ENCODE peak calls at places on chromosomes 1 and 21, in seven cellular contexts. G, E, O, L, B, S and A are unnamed samples.

GRCh38 chr21:20329636-20330035 is 668.6 kb upstream of the NCAM2 start:
- DNase-seq in G (no peak), E (no peak), O (no peak), L (no peak), B (no peak), S (no peak), A (no peak)

GRCh38 chr1:230090194-230090711 is 23.2 kb downstream of the GALNT2 start:
- DNase-seq in G (no peak), E (no peak), O (peak), L (no peak), B (no peak), S (no peak), A (no peak)

GRCh38 chr1:154524881-154525280 is 22.7 kb upstream of the SHE start:
- DNase-seq in G (no peak), E (no peak), O (no peak), L (no peak), B (no peak), S (no peak), A (no peak)

GRCh38 chr1:156901966-156902922 is 8.7 kb downstream of the PEAR1 start:
- DNase-seq in G (no peak), E (no peak), O (no peak), L (no peak), B (no peak), S (no peak), A (no peak)

GRCh38 chr1:19463204-19463803 is 22.0 kb downstream of the CAPZB start:
- DNase-seq in G (no peak), E (no peak), O (no peak), L (no peak), B (no peak), S (no peak), A (no peak)

GRCh38 chr1:107622975-107623374 is 342.0 kb downstream of the VAV3 start:
- DNase-seq in G (no peak), E (no peak), O (no peak), L (no peak), B (no peak), S (no peak), A (no peak)

GRCh38 chr1:161402446-161402845 is 34.8 kb upstream of the CFAP126 start:
- DNase-seq in G (no peak), E (no peak), O (no peak), L (no peak), B (no peak), S (no peak), A (no peak)

GRCh38 chr1:111833334-111833733 is 77.6 kb downstream of the DDX20 start:
- DNase-seq in G (no peak), E (peak), O (peak), L (peak), B (no peak), S (peak), A (no peak)

GRCh38 chr1:23664837-23665795 is 26.5 kb upstream of the RPL11 start:
- DNase-seq in G (no peak), E (peak), O (no peak), L (peak), B (no peak), S (peak), A (no peak)

GRCh38 chr1:193589597-193590040 is 403.2 kb upstream of the B3GALT2 start:
- DNase-seq in G (no peak), E (no peak), O (peak), L (no peak), B (peak), S (no peak), A (no peak)

GRCh38 chr1:174052621-174053020 is 30.5 kb upstream of the RC3H1 start:
- DNase-seq in G (no peak), E (no peak), O (no peak), L (no peak), B (no peak), S (no peak), A (no peak)

GRCh38 chr1:87325982-87326738 is 2.5 kb upstream of the LMO4 start:
- DNase-seq in G (peak), E (peak), O (peak), L (peak), B (no peak), S (peak), A (peak)

GRCh38 chr1:201192478-201192804 is 1.8 kb downstream of the IGFN1 start:
- DNase-seq in G (no peak), E (no peak), O (no peak), L (no peak), B (no peak), S (no peak), A (no peak)

GRCh38 chr1:40385437-40386310 is 12.1 kb downstream of the SMAP2 start:
- DNase-seq in G (no peak), E (no peak), O (no peak), L (no peak), B (no peak), S (no peak), A (no peak)

GRCh38 chr1:166127003-166127402 is 39.8 kb downstream of the FAM78B start:
- DNase-seq in G (no peak), E (no peak), O (no peak), L (no peak), B (no peak), S (no peak), A (no peak)

GRCh38 chr1:116486424-116486823 is 84.4 kb downstream of the CD58 start:
- DNase-seq in G (no peak), E (no peak), O (peak), L (no peak), B (no peak), S (no peak), A (no peak)

GRCh38 chr1:181131255-181131901 is 42.9 kb downstream of the IER5 start:
- DNase-seq in G (no peak), E (no peak), O (no peak), L (no peak), B (no peak), S (no peak), A (no peak)

GRCh38 chr1:16607433-16607851 is 5.9 kb downstream of the NBPF1 start:
- DNase-seq in G (no peak), E (no peak), O (no peak), L (peak), B (no peak), S (no peak), A (no peak)

GRCh38 chr1:150473659-150474058 is 13.6 kb upstream of the TARS2 start:
- DNase-seq in G (no peak), E (no peak), O (no peak), L (no peak), B (peak), S (no peak), A (no peak)

GRCh38 chr1:17877896-17878295 is 122.8 kb downstream of the ACTL8 start:
- DNase-seq in G (no peak), E (no peak), O (no peak), L (no peak), B (no peak), S (no peak), A (no peak)

GRCh38 chr1:113530021-113530420 is 139.7 kb downstream of the MAGI3 start:
- DNase-seq in G (no peak), E (no peak), O (no peak), L (no peak), B (no peak), S (no peak), A (no peak)

GRCh38 chr1:243254233-243254926 is 701 bp downstream of the CEP170 start:
- DNase-seq in G (peak), E (peak), O (peak), L (peak), B (peak), S (peak), A (peak)

GRCh38 chr1:242890211-242890741 is 364.8 kb downstream of the CEP170 start:
- DNase-seq in G (peak), E (peak), O (no peak), L (peak), B (peak), S (peak), A (peak)

GRCh38 chr1:224911217-224911616 is 18.3 kb upstream of the DNAH14 start:
- DNase-seq in G (no peak), E (no peak), O (no peak), L (no peak), B (no peak), S (no peak), A (no peak)

GRCh38 chr1:36118396-36118795 is 6.6 kb downstream of the COL8A2 start:
- DNase-seq in G (no peak), E (no peak), O (no peak), L (no peak), B (no peak), S (no peak), A (no peak)

GRCh38 chr1:68438310-68438709 is 11.4 kb downstream of the RPE65 start:
- DNase-seq in G (no peak), E (no peak), O (no peak), L (no peak), B (no peak), S (no peak), A (no peak)

GRCh38 chr1:5598824-5599395 is 393.3 kb downstream of the NPHP4 start:
- DNase-seq in G (no peak), E (no peak), O (no peak), L (no peak), B (no peak), S (no peak), A (no peak)

GRCh38 chr1:3611170-3612019 is at the start of gene MEGF6:
- DNase-seq in G (peak), E (peak), O (peak), L (peak), B (peak), S (peak), A (peak)

GRCh38 chr1:146007048-146007784 is 10.8 kb upstream of the TXNIP start:
- DNase-seq in G (peak), E (peak), O (peak), L (peak), B (no peak), S (peak), A (peak)

GRCh38 chr1:1063945-1064831 is 9.9 kb downstream of the RNF223 start:
- DNase-seq in G (peak), E (peak), O (peak), L (peak), B (peak), S (peak), A (peak)

GRCh38 chr1:220044683-220045355 is 1.5 kb downstream of the EPRS1 start:
- DNase-seq in G (no peak), E (no peak), O (no peak), L (no peak), B (no peak), S (no peak), A (no peak)

GRCh38 chr1:229857585-229857984 is 209.5 kb upstream of the GALNT2 start:
- DNase-seq in G (no peak), E (no peak), O (no peak), L (no peak), B (no peak), S (no peak), A (no peak)

GRCh38 chr1:195113471-195113870 is 1494.8 kb downstream of the KCNT2 start:
- DNase-seq in G (no peak), E (no peak), O (no peak), L (no peak), B (no peak), S (no peak), A (no peak)

GRCh38 chr1:51768971-51769601 is 109.4 kb downstream of the NRDC start:
- DNase-seq in G (no peak), E (peak), O (peak), L (peak), B (no peak), S (no peak), A (peak)

GRCh38 chr1:167126317-167126716 is 32.4 kb downstream of the STYXL2 start:
- DNase-seq in G (no peak), E (no peak), O (no peak), L (no peak), B (no peak), S (no peak), A (no peak)

GRCh38 chr1:3924871-3925655 is 25.0 kb upstream of the C1orf174 start:
- DNase-seq in G (no peak), E (no peak), O (peak), L (no peak), B (no peak), S (no peak), A (no peak)

GRCh38 chr1:181128592-181129497 is 40.3 kb downstream of the IER5 start:
- DNase-seq in G (no peak), E (no peak), O (no peak), L (peak), B (no peak), S (no peak), A (no peak)

GRCh38 chr1:177913762-177914540 is 55.9 kb downstream of the SEC16B start:
- DNase-seq in G (no peak), E (peak), O (peak), L (peak), B (no peak), S (peak), A (peak)

DNA sequence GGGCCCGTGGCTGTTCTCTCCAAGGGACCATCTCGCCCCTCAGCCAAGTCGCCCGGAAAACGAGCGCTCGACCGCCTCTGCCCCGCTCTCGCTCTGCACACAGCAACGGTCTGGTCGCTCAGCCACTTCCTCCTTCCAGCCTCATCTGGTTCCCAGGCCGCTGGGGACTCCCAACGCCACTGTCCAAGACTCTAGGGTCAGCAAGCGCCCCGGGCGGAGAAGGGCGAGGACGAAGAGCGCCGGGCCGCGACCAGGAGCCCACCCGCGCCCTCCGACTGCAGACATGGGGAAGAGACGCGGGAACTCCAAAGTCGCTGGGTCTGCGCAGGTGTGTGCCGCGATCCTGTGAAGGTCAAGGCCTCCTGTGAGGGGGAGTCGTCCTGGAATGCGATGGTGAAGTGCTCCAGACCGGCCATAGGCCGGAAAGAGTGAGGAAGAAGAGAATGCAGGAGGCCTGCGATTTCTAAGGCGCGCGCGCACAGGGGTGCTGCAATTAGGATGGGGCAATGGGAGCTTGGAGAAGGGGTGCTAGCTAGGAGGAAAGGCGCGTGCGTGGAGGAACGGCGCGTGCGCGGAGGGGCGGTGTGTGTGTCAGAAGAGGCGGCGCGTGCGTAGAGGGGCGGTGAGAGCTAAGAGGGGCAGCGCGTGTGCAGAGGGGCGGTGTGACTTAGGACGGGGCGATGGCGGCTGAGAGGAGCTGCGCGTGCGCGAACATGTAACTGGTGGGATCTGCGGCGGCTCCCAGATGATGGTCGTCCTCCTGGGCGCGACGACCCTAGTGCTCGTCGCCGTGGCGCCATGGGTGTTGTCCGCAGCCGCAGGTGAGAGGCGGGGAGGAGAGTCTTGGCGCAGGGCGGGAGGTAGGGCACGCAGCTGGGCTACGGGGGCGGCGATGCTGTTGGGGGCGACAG is at the start of gene IFNAR1:
- DNase-seq in G (peak), E (peak), O (peak), L (peak), B (peak), S (peak), A (peak)
- TF ChIP-seq CTCF in G (no peak), E (no peak), O (no peak), L (no peak), B (no peak), S (no peak), A (no peak)

GRCh38 chr1:205668951-205669340 is 11.4 kb downstream of the SLC45A3 start:
- DNase-seq in G (no peak), E (no peak), O (no peak), L (peak), B (no peak), S (no peak), A (no peak)
- TF ChIP-seq CTCF in G (no peak), E (no peak), O (no peak), L (no peak), B (no peak), S (no peak), A (no peak)

GRCh38 chr1:37765937-37766664 is 1.2 kb upstream of the EPHA10 start:
- DNase-seq in G (no peak), E (no peak), O (no peak), L (peak), B (no peak), S (no peak), A (peak)
- TF ChIP-seq CTCF in G (no peak), E (no peak), O (no peak), L (peak), B (no peak), S (no peak), A (peak)

GRCh38 chr1:81305997-81306452 is 494.7 kb upstream of the ADGRL2 start:
- DNase-seq in G (no peak), E (peak), O (no peak), L (peak), B (no peak), S (no peak), A (peak)
- TF ChIP-seq CTCF in G (peak), E (peak), O (no peak), L (peak), B (peak), S (no peak), A (no peak)

DNA sequence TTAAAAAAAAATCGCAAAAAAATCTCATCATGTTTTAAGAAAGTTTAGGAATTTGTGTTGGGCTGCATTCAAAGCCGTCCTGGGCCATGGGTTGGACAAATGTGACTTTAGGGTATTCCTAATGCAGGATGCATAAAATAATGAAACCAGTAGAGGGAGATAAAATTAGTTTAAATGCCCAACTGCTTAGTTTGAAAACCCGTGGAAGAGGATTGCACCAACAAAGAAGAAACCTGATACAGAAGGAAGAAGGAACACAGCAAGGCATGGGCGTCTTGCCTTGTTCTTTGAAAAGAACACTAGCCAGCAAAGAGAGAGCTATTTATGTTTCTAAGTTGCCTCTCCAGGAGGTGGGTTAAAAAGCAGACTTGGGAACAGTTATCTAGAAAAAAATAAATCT is 37.9 kb downstream of the WDR3 start:
- DNase-seq in G (no peak), E (no peak), O (peak), L (peak), B (no peak), S (no peak), A (no peak)
- TF ChIP-seq CTCF in G (peak), E (no peak), O (peak), L (peak), B (no peak), S (peak), A (no peak)

GRCh38 chr1:31757204-31757679 is 6.9 kb downstream of the ADGRB2 start:
- DNase-seq in G (no peak), E (no peak), O (no peak), L (no peak), B (no peak), S (no peak), A (no peak)

GRCh38 chr1:31760422-31760900 is 3.7 kb downstream of the ADGRB2 start:
- DNase-seq in G (no peak), E (peak), O (no peak), L (peak), B (no peak), S (no peak), A (no peak)

GRCh38 chr1:31760901-31761470 is 3.2 kb downstream of the ADGRB2 start:
- DNase-seq in G (peak), E (peak), O (peak), L (peak), B (peak), S (peak), A (peak)

GRCh38 chr1:31757989-31758388 is 6.2 kb downstream of the ADGRB2 start:
- DNase-seq in G (no peak), E (no peak), O (no peak), L (no peak), B (no peak), S (no peak), A (no peak)

DNA sequence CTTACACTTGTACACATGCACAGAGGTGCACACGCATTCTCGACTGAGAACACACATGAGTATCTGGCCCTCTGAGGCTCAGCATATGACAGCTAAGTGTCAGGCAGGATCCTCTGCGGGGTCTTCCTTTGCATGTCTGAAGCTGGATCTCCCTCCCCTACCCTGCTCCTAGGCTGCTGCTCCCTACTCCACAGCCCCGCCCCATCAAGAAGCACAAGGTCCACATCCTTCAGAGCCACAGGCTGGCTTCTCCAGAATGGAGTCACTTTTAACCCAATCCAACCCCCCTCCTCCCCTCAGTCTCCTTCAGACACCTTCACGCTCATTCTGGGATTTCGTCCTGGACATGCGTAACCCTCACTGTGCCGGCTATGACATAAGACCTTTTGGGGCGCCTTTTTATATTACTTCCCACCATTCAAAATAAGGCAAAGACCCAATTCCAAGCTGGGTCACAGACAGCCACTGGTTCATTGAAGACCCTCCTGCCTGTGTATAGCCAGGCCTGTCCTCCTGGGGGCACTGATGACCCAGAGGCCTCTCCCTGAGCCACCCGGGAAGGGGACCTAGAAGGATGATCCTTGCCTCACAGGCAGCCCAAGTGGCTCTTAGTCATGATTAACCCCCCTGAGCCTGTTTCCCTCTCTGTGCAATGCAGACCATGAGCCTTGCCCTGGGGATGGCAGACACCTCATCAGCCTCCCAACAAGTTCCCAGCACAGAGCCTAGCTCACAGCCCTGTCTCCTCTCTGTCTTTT is 4.7 kb downstream of the ADGRB2 start:
- DNase-seq in G (no peak), E (no peak), O (no peak), L (peak), B (no peak), S (no peak), A (no peak)
- TF ChIP-seq CTCF in G (no peak), E (no peak), O (no peak), L (peak), B (no peak), S (no peak), A (no peak)

DNA sequence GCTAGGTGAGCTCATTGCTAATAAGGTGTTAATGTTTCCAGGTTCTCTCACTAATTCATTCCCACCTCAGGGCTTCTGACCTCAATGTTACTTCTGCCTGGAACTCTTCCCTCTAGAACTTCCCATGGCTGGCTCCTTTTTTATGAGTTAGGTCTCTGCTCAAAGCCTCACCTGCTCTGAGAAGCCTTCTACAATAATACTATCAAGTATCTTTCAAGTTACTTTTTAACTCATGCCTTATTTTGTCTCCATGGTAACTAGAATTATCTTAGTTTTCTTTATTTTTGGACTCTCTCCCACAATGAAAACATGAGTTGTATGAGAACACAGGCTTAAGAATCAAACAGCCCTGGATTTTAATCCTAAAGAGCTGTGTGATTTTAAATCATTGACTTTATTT is 3.5 kb upstream of the C1orf52 start:
- DNase-seq in G (no peak), E (no peak), O (no peak), L (no peak), B (no peak), S (no peak), A (no peak)
- TF ChIP-seq CTCF in G (no peak), E (no peak), O (no peak), L (no peak), B (no peak), S (no peak), A (no peak)

GRCh38 chr21:17726047-17726446 is 93.1 kb downstream of the C21orf91 start:
- DNase-seq in G (no peak), E (no peak), O (peak), L (peak), B (no peak), S (no peak), A (no peak)
- TF ChIP-seq CTCF in G (peak), E (no peak), O (no peak), L (peak), B (no peak), S (no peak), A (no peak)